ENCODE peak calls at places on chromosomes 4 and X, in four cellular contexts. K is AG09319, G is NCI-H510A treated with DMSO at 0.1 percent for 48 hours, W is T-helper 2 cell. Q is an unnamed sample.

GRCh38 chr4:6955261-6955911 is 45.8 kb downstream of the TBC1D14 start:
- DNase-seq in K (no peak), G (no peak), W (no peak), Q (no peak)

GRCh38 chrX:39201305-39201990 is 400.2 kb downstream of the MID1IP1 start:
- DNase-seq in W (no peak), K (no peak), G (no peak), Q (no peak)

GRCh38 chr4:71595576-71596108 is 188.2 kb downstream of the GC start:
- DNase-seq in G (peak; percentile 96), W (no peak), K (no peak), Q (no peak)

GRCh38 chr4:153222790-153223417 is 18.7 kb downstream of the TRIM2 start:
- DNase-seq in W (peak; percentile 11), G (peak; percentile 17), K (no peak), Q (no peak)

GRCh38 chr4:110636677-110637407 is 14.0 kb upstream of the PITX2 start:
- DNase-seq in G (no peak), K (no peak), W (no peak), Q (no peak)

GRCh38 chrX:37347420-37347819 is 1.7 kb upstream of the PRRG1 start:
- DNase-seq in G (no peak), K (peak; percentile 25), W (no peak), Q (no peak)

GRCh38 chr4:40908297-40908696 is 158.5 kb downstream of the NSUN7 start:
- DNase-seq in W (no peak), G (peak; percentile 48), K (no peak), Q (no peak)

GRCh38 chr4:75916091-75916661 is 13.9 kb upstream of the PPEF2 start:
- DNase-seq in W (no peak), G (peak; percentile 51), K (peak; percentile 31), Q (no peak)

GRCh38 chr4:1505511-1506451 is 99.5 kb upstream of the NKX1-1 start:
- DNase-seq in K (no peak), W (no peak), G (no peak), Q (no peak)

GRCh38 chrX:106935175-106935574 is 15.0 kb downstream of the CLDN2 start:
- DNase-seq in W (no peak), G (no peak), K (no peak), Q (no peak)

GRCh38 chr4:170741856-170742255 is 652.1 kb upstream of the AADAT start:
- DNase-seq in W (no peak), K (no peak), G (no peak), Q (no peak)

GRCh38 chrX:34884693-34885277 is 57.8 kb upstream of the FAM47B start:
- DNase-seq in G (peak; percentile 28), K (no peak), W (no peak), Q (no peak)

GRCh38 chrX:150841466-150842197 is 56.8 kb downstream of the CD99L2 start:
- DNase-seq in W (no peak), G (no peak), K (no peak), Q (no peak)

GRCh38 chr4:7960790-7961655 is 21.4 kb upstream of the AFAP1 start:
- DNase-seq in K (no peak), W (no peak), G (no peak), Q (no peak)

GRCh38 chr4:8602686-8603430 is 10.3 kb downstream of the CPZ start:
- DNase-seq in G (no peak), K (no peak), W (no peak), Q (no peak)

GRCh38 chr4:128159967-128160366 is 98.9 kb downstream of the LARP1B start:
- DNase-seq in G (no peak), W (no peak), K (peak; percentile 19), Q (no peak)

GRCh38 chr4:47531954-47532321 is 46.9 kb downstream of the ATP10D start:
- DNase-seq in W (no peak), G (no peak), K (no peak), Q (no peak)

GRCh38 chr4:177309525-177310371 is at the start of gene NEIL3:
- DNase-seq in K (peak; percentile 71), W (peak; percentile 97), G (peak; percentile 54), Q (peak; percentile 89)

GRCh38 chr4:138510053-138510452 is 267.9 kb upstream of the SLC7A11 start:
- DNase-seq in W (no peak), G (no peak), K (no peak), Q (no peak)

GRCh38 chr4:139889194-139889762 is 223.7 kb downstream of the MGST2 start:
- DNase-seq in W (no peak), G (no peak), K (no peak), Q (no peak)

GRCh38 chrX:68443155-68443868 is 10.0 kb upstream of the OPHN1 start:
- DNase-seq in G (no peak), W (no peak), K (no peak), Q (no peak)

GRCh38 chr4:124685851-124686250 is 26.7 kb downstream of the ANKRD50 start:
- DNase-seq in W (no peak), K (no peak), G (no peak), Q (no peak)

GRCh38 chr4:134024251-134024650 is 177.3 kb downstream of the PABPC4L start:
- DNase-seq in W (no peak), K (no peak), G (no peak), Q (no peak)

GRCh38 chr4:125677665-125678307 is 363.0 kb downstream of the FAT4 start:
- DNase-seq in W (no peak), G (peak; percentile 19), K (no peak), Q (no peak)

GRCh38 chr4:115376866-115377265 is 263.4 kb upstream of the NDST4 start:
- DNase-seq in K (no peak), W (no peak), G (no peak), Q (no peak)

GRCh38 chr4:141432000-141432712 is 204.2 kb upstream of the IL15 start:
- DNase-seq in W (no peak), G (no peak), K (no peak), Q (no peak)

GRCh38 chr4:56434599-56435000 is 815 bp downstream of the PPAT start:
- DNase-seq in K (no peak), W (no peak), G (no peak), Q (no peak)

GRCh38 chr4:21077967-21078366 is 377.7 kb downstream of the PACRGL start:
- DNase-seq in K (no peak), G (no peak), W (no peak), Q (no peak)

GRCh38 chr4:40283413-40283812 is 51.7 kb upstream of the CHRNA9 start:
- DNase-seq in W (no peak), K (no peak), G (no peak), Q (no peak)

GRCh38 chr4:36677122-36677521 is 395.7 kb downstream of the DTHD1 start:
- DNase-seq in K (no peak), G (no peak), W (no peak), Q (no peak)

GRCh38 chr4:36332782-36333131 is 51.3 kb downstream of the DTHD1 start:
- DNase-seq in K (no peak), G (no peak), W (no peak), Q (no peak)

GRCh38 chrX:154486396-154487207 is at the start of gene UBL4A:
- DNase-seq in G (peak; percentile 10), W (peak; percentile 33), K (no peak), Q (peak; percentile 42)

GRCh38 chrX:83416273-83416672 is 91.8 kb upstream of the POU3F4 start:
- DNase-seq in K (no peak), W (no peak), G (peak; percentile 0), Q (no peak)

GRCh38 chrX:3428762-3429161 is 82.3 kb upstream of the MXRA5 start:
- DNase-seq in G (no peak), K (no peak), W (no peak), Q (no peak)